ENCODE peak calls at places on chromosomes 6 and 20, in five cellular contexts. M is K562, L is tibial nerve, C is heart right ventricle, N is IMR-90. S is an unnamed sample. For H3K36me3 and H3K4me1, the result is how much of the 10 kb centered on the place peaks cover.

GRCh38 chr20:61437280-61438206 is 185.5 kb downstream of the CDH4 start:
- DNase-seq in M (no peak), L (no peak), C (no peak), N (peak), S (no peak)

GRCh38 chr6:7238900-7239589 is 74.0 kb downstream of the SSR1 start:
- DNase-seq in M (peak), L (peak), C (peak), N (peak), S (peak)

GRCh38 chr6:7421066-7421465 is 31.5 kb downstream of the RIOK1 start:
- DNase-seq in M (no peak), L (no peak), C (no peak), N (no peak), S (no peak)

GRCh38 chr6:75893058-75893775 is 144.2 kb downstream of the MYO6 start:
- DNase-seq in M (peak), L (no peak), C (no peak), N (peak), S (no peak)

GRCh38 chr6:129493396-129493902 is 216.5 kb downstream of the ARHGAP18 start:
- DNase-seq in M (no peak), L (no peak), C (no peak), N (peak), S (no peak)

GRCh38 chr6:87139236-87139635 is 16.1 kb upstream of the ZNF292 start:
- DNase-seq in M (peak), L (peak), C (no peak), N (peak), S (no peak)

GRCh38 chr6:42369568-42369967 is 82.2 kb downstream of the TRERF1 start:
- DNase-seq in M (peak), L (no peak), C (no peak), N (no peak), S (no peak)

GRCh38 chr6:156336096-156336495 is 441.1 kb upstream of the ARID1B start:
- DNase-seq in M (peak), L (no peak), C (no peak), N (no peak), S (no peak)

GRCh38 chr6:138103876-138104275 is 3.3 kb downstream of the PERP start:
- DNase-seq in M (no peak), L (no peak), C (no peak), N (no peak), S (no peak)

GRCh38 chr6:166307082-166307980 is 861 bp downstream of the PRR18 start:
- DNase-seq in M (no peak), L (no peak), C (no peak), N (no peak), S (peak)

GRCh38 chr20:40807771-40808170 is 118.7 kb upstream of the MAFB start:
- DNase-seq in M (no peak), L (no peak), C (no peak), N (no peak), S (no peak)

GRCh38 chr6:10465633-10466499 is 51.0 kb upstream of the TFAP2A start:
- DNase-seq in M (peak), L (no peak), C (no peak), N (peak), S (peak)

GRCh38 chr6:169168706-169169105 is 84.9 kb downstream of the THBS2 start:
- DNase-seq in M (no peak), L (no peak), C (no peak), N (no peak), S (no peak)

GRCh38 chr6:40719671-40720374 is 132.7 kb upstream of the LRFN2 start:
- DNase-seq in M (peak), L (peak), C (no peak), N (peak), S (no peak)

GRCh38 chr6:11865926-11866325 is 87.3 kb upstream of the ADTRP start:
- DNase-seq in M (no peak), L (no peak), C (no peak), N (peak), S (no peak)

GRCh38 chr20:51659491-51660050 is 108.6 kb downstream of the ATP9A start:
- DNase-seq in M (no peak), L (no peak), C (no peak), N (no peak), S (no peak)

GRCh38 chr6:30124391-30124790 is 11.5 kb upstream of the TRIM31 start:
- DNase-seq in M (no peak), L (no peak), C (no peak), N (no peak), S (no peak)

GRCh38 chr6:3884007-3884745 is 35.0 kb downstream of the FAM50B start:
- DNase-seq in M (no peak), L (no peak), C (no peak), N (peak), S (no peak)

GRCh38 chr6:33693186-33694158 is 18.0 kb downstream of the UQCC2 start:
- DNase-seq in M (no peak), L (no peak), C (peak), N (no peak), S (no peak)

GRCh38 chr6:170111141-170111664 is 179.7 kb downstream of the DLL1 start:
- DNase-seq in M (no peak), L (no peak), C (no peak), N (no peak), S (no peak)

GRCh38 chr6:168216741-168217140 is 102.8 kb downstream of the DACT2 start:
- DNase-seq in M (no peak), L (no peak), C (no peak), N (no peak), S (no peak)

GRCh38 chr6:133973109-133973971 is 20.3 kb downstream of the TBPL1 start:
- DNase-seq in M (peak), L (no peak), C (no peak), N (peak), S (no peak)

GRCh38 chr20:8368680-8369079 is 236.6 kb downstream of the PLCB1 start:
- DNase-seq in M (no peak), L (no peak), C (no peak), N (no peak), S (no peak)

GRCh38 chr20:15406072-15406471 is 1068.7 kb upstream of the FLRT3 start:
- DNase-seq in M (no peak), L (no peak), C (no peak), N (no peak), S (no peak)

GRCh38 chr6:18471232-18471964 is 84.2 kb downstream of the RNF144B start:
- DNase-seq in M (no peak), L (no peak), C (no peak), N (no peak), S (no peak)

GRCh38 chr20:24470031-24470781 is 777 bp downstream of the SYNDIG1 start:
- DNase-seq in M (no peak), L (no peak), C (peak), N (no peak), S (no peak)

GRCh38 chr6:152605901-152606390 is 31.2 kb downstream of the SYNE1 start:
- DNase-seq in M (no peak), L (no peak), C (no peak), N (peak), S (no peak)

GRCh38 chr20:10716855-10717254 is 43.1 kb upstream of the JAG1 start:
- DNase-seq in M (no peak), L (no peak), C (no peak), N (peak), S (no peak)

GRCh38 chr6:35014786-35015185 is 125.7 kb downstream of the ANKS1A start:
- DNase-seq in M (no peak), L (no peak), C (no peak), N (peak), S (no peak)

GRCh38 chr6:14040042-14040441 is 77.5 kb upstream of the CD83 start:
- DNase-seq in M (peak), L (no peak), C (no peak), N (no peak), S (no peak)

GRCh38 chr20:3911956-3912355 is 22.8 kb downstream of the PANK2 start:
- DNase-seq in M (peak), L (no peak), C (no peak), N (no peak), S (no peak)

GRCh38 chr6:16078064-16078463 is 50.8 kb upstream of the MYLIP start:
- DNase-seq in M (no peak), L (no peak), C (no peak), N (no peak), S (no peak)

GRCh38 chr6:104908031-104908430 is 48.3 kb upstream of the HACE1 start:
- DNase-seq in M (no peak), L (no peak), C (no peak), N (peak), S (no peak)

GRCh38 chr6:64990652-64991304 is 716.2 kb downstream of the EYS start:
- DNase-seq in M (no peak), L (no peak), C (no peak), N (no peak), S (no peak)

GRCh38 chr6:24933868-24934401 is 1.8 kb downstream of the RIPOR2 start:
- DNase-seq in M (peak), L (no peak), C (no peak), N (no peak), S (no peak)

GRCh38 chr6:49995278-49995677 is 25.9 kb upstream of the DEFB113 start:
- DNase-seq in M (no peak), L (no peak), C (no peak), N (no peak), S (no peak)

DNA sequence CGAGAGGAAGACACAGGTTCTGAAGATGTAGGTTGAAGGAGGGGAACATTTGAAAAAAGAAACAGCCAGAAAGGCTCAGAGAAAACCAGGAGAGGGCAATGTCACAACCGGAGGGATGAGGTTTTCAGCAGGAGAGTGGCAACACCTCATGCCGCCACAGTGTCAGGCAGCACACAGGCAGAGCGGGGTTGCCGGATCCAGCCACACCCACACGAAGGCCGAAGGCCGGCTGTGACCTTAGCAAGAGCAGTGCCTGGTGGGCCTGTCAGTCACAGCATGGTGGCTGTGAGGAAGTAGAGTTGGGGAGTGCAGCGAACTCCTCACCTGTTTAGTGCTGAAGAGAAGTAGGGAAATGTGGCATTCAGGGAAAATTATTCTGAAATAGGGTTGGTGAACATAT is 14.0 kb downstream of the HDDC2 start:
- DNase-seq in M (no peak), L (no peak), C (no peak), N (no peak), S (no peak)
- H3K36me3 ChIP-seq in M (half or more), L (under half), C (under half), N (under half), S (half or more)

GRCh38 chr6:161481786-161482516 is 208.1 kb upstream of the AGPAT4 start:
- DNase-seq in M (no peak), L (no peak), C (no peak), N (no peak), S (no peak)
- TF ChIP-seq CTCF in M (no peak), L (no peak), C (no peak), N (no peak), S (no peak)

GRCh38 chr20:32485126-32485769 is 99.9 kb downstream of the NOL4L start:
- DNase-seq in M (peak), L (peak), C (peak), N (peak), S (peak)

GRCh38 chr20:32481311-32482103 is 103.6 kb downstream of the NOL4L start:
- DNase-seq in M (no peak), L (no peak), C (no peak), N (no peak), S (no peak)

GRCh38 chr20:32482251-32483220 is 102.6 kb downstream of the NOL4L start:
- DNase-seq in M (no peak), L (no peak), C (peak), N (no peak), S (peak)

GRCh38 chr20:32484221-32485125 is 100.7 kb downstream of the NOL4L start:
- DNase-seq in M (no peak), L (no peak), C (no peak), N (no peak), S (no peak)

DNA sequence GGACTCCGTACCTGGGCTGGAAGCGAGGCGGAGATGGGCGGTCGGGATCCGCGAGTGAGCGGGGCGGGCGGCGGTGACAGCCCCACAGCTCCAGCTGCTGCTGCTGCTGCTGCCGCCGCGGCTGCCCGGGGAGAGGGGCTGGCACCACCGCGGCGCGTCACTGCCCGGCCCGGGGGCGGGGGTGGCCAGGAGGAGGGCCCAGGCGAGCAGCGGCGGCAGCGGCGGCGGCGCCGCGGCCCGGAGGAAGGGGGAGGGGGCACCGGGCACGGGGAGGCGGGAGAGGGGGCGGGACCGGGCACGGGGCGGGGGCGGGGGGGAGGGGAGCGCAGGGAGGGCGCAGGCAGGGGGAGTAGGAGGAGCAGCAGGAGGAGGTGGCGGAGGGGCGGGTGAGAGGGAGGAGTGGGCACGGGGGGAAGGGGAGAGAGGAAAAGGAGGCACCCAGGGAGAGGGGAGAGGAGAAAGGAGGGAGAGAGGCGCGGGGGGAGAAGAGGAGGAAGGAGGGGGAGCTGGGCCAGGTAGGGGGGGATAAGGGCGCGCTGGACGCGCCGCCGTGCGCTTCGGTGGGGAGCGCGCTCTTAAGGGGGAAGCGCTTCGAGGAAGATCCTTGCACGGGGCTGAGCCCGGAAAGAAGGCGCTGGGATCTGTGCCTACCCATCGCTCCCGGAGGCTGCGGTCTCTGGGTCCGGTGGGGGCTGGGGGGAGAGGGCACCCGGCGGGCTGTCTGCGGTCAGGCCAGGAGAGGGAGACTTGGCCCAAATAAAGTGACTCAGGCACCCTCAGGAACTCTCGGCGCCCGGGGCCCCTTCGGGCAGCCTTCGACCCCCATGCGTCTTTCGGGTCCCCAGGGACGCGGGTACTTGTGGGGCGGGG is 101.5 kb downstream of the NOL4L start:
- DNase-seq in M (no peak), L (no peak), C (peak), N (peak), S (peak)
- H3K4me1 ChIP-seq in M (under half), L (under half), C (under half), N (under half), S (under half)

DNA sequence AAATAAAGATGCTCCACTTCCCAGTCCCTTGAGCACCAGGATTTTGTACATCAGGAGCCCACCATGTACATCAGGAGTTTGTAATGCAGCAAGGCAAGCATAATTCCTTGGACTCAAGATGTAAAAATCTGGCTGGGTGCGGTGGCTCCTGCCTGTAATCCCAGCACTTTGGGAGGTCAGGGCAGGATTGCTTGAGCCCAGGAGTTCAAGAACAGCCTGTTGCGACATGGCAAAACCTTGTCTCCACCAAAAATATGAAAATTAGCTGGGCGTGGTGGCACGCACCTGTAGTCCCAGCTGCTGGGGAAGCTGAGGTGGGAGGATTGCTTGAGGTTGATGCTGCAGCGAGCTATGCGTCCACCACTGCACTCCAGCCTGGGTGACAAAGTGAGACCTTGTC is 16.1 kb upstream of the MAP1LC3A start:
- DNase-seq in M (no peak), L (no peak), C (no peak), N (no peak), S (no peak)
- H3K36me3 ChIP-seq in M (under half), L (under half), C (under half), N (under half), S (under half)

DNA sequence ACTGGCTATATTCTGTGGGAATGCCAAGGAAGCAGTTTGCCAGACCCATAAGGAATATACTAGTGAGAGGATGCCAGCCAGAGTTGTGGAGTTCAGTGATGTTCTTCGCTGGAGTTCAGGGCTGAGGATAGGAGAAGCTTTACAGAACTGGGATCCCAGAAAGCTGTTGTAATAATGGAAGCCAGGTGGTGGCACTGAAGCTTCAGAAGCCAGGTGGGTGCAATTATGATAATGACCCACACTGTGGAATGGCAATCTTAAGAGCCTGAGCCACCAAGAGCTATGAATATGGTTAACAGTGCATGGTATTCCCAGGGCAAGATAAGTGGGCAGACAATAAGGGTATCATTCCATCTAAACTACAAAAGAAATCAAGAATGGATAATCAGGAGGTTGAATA is 25.1 kb upstream of the ENPP1 start:
- DNase-seq in M (no peak), L (no peak), C (no peak), N (no peak), S (no peak)
- TF ChIP-seq CTCF in M (peak), L (no peak), C (no peak), N (no peak), S (no peak)

DNA sequence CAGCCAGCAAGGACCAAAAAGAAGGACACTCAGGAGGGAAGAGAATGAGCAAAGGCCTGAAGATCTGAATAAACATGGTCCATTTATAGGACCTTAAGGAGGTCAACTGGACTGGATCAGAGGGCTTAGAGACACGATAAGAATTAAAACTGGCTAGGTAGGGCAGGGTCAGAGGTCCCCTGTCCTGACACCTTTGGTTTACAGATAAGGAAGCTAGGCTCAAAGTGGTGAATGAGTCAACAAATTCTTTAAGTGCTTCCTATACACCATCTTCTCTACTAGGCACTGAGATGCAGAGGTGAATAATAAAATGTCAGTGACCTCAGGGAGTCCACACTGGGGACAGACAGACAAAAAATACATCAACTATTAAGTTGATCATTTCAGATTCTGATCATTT is 70.3 kb downstream of the HIVEP2 start:
- DNase-seq in M (peak), L (no peak), C (no peak), N (no peak), S (no peak)
- H3K4me1 ChIP-seq in M (under half), L (under half), C (under half), N (under half), S (under half)

DNA sequence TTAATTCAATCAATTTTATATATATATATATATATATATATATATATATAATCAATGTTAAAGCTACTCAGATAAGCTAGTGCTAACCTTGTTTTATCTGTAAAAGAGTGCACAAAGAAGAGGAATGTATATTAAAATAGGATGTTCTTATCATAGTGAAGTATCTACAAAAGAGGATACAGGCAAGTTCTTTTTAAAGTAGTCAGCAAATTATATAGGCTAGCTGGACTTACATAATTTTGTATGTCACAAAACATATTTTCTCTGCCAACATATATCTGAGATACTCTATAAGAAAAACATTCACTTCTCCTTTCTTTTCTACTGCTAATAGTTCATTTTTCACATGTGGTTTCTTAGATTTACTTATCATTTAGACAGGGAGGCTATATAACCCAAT is 39.9 kb downstream of the KHDRBS2 start:
- DNase-seq in M (no peak), L (no peak), C (no peak), N (no peak), S (no peak)
- H3K36me3 ChIP-seq in M (under half), L (under half), C (under half), N (under half), S (under half)

DNA sequence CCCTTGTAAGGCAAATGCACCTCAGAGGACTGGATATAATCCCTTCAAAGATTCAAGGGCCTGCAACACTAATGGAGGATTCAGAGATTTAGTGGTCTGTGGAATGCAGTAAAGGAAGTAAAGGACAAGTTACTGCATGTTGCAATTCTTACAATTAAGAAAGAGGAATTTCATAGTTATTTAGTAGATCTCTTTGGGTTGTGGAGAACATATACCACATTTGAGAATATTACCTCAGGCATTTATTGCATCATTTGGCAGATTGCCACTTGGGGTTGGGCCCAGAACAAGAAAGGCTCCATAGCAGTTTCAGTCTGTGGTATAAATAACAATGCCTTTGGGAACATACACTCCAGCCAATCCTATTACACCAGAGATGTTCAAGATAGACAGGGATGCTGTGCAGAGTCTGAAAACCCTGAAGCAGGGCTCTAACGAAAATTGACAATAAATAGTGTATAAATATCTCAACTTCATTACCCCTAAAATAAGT is 20.9 kb upstream of the EPM2A start:
- DNase-seq in M (peak), L (peak), C (no peak), N (peak), S (no peak)
- TF ChIP-seq CTCF in M (no peak), L (no peak), C (no peak), N (no peak), S (no peak)

GRCh38 chr6:81246200-81246599 is 506.3 kb downstream of the TENT5A start:
- DNase-seq in M (no peak), L (no peak), C (no peak), N (no peak), S (no peak)
- H3K4me1 ChIP-seq in M (under half), L (under half), C (under half), N (under half), S (under half)

GRCh38 chr20:58701431-58702160 is 9.0 kb downstream of the NPEPL1 start:
- DNase-seq in M (no peak), L (no peak), C (no peak), N (no peak), S (peak)
- H3K36me3 ChIP-seq in M (under half), L (under half), C (under half), N (under half), S (under half)